ENCODE peak calls at places on chromosomes 11 and 22, in eight cellular contexts. O, U, P, A, D, X, B and K are unnamed samples.

GRCh38 chr22:37089451-37089850 is 20.1 kb downstream of the TMPRSS6 start:
- DNase-seq in O (peak), U (no peak), P (no peak), A (no peak), D (no peak), X (no peak), B (peak), K (no peak)

GRCh38 chr11:15918212-15918611 is 438.1 kb downstream of the SOX6 start:
- DNase-seq in O (no peak), U (no peak), P (no peak), A (no peak), D (no peak), X (no peak), B (no peak), K (no peak)

GRCh38 chr11:75946531-75947530 is 131.8 kb downstream of the UVRAG start:
- DNase-seq in O (no peak), U (no peak), P (peak), A (peak), D (no peak), X (no peak), B (peak), K (no peak)

GRCh38 chr11:70785372-70785771 is 387.0 kb downstream of the CTTN start:
- DNase-seq in O (no peak), U (no peak), P (no peak), A (no peak), D (no peak), X (no peak), B (no peak), K (no peak)

GRCh38 chr11:109350091-109350490 is 71.9 kb upstream of the C11orf87 start:
- DNase-seq in O (no peak), U (no peak), P (no peak), A (no peak), D (no peak), X (no peak), B (no peak), K (no peak)

GRCh38 chr11:45409587-45409986 is 123.4 kb upstream of the SYT13 start:
- DNase-seq in O (no peak), U (no peak), P (no peak), A (no peak), D (no peak), X (no peak), B (no peak), K (no peak)

GRCh38 chr11:67280791-67281551 is 8.1 kb upstream of the ANKRD13D start:
- DNase-seq in O (no peak), U (no peak), P (no peak), A (no peak), D (no peak), X (no peak), B (no peak), K (no peak)

GRCh38 chr22:44311855-44312170 is 938 bp downstream of the SHISAL1 start:
- DNase-seq in O (no peak), U (no peak), P (no peak), A (peak), D (no peak), X (no peak), B (peak), K (no peak)

GRCh38 chr11:45993438-45994064 is 71.1 kb downstream of the LARGE2 start:
- DNase-seq in O (no peak), U (no peak), P (no peak), A (peak), D (no peak), X (no peak), B (peak), K (no peak)

GRCh38 chr22:18983120-18983651 is 47.1 kb upstream of the PRODH start:
- DNase-seq in O (no peak), U (no peak), P (no peak), A (no peak), D (no peak), X (no peak), B (no peak), K (peak)

GRCh38 chr11:393219-394033 is 583 bp upstream of the PKP3 start:
- DNase-seq in O (peak), U (no peak), P (no peak), A (peak), D (no peak), X (peak), B (peak), K (no peak)

GRCh38 chr22:19687561-19688300 is 26.6 kb upstream of the SEPTIN5 start:
- DNase-seq in O (no peak), U (no peak), P (no peak), A (no peak), D (no peak), X (no peak), B (no peak), K (no peak)

GRCh38 chr11:43504316-43504950 is 145.7 kb downstream of the TTC17 start:
- DNase-seq in O (peak), U (peak), P (peak), A (peak), D (no peak), X (no peak), B (peak), K (no peak)

GRCh38 chr11:87437844-87438223 is 400.1 kb downstream of the TMEM135 start:
- DNase-seq in O (no peak), U (no peak), P (no peak), A (no peak), D (no peak), X (peak), B (peak), K (no peak)

GRCh38 chr11:95653099-95653498 is 136.5 kb downstream of the FAM76B start:
- DNase-seq in O (no peak), U (no peak), P (no peak), A (no peak), D (no peak), X (no peak), B (no peak), K (no peak)

GRCh38 chr11:282630-283360 is 4.6 kb downstream of the NLRP6 start:
- DNase-seq in O (no peak), U (no peak), P (no peak), A (no peak), D (no peak), X (no peak), B (no peak), K (no peak)

GRCh38 chr11:87399341-87399740 is 361.6 kb downstream of the TMEM135 start:
- DNase-seq in O (no peak), U (no peak), P (no peak), A (no peak), D (no peak), X (no peak), B (no peak), K (no peak)

GRCh38 chr11:111098091-111098490 is 147.4 kb upstream of the POU2AF2 start:
- DNase-seq in O (no peak), U (no peak), P (no peak), A (no peak), D (no peak), X (no peak), B (no peak), K (no peak)

GRCh38 chr11:122754553-122755322 is 83.6 kb upstream of the CRTAM start:
- DNase-seq in O (no peak), U (no peak), P (peak), A (no peak), D (no peak), X (no peak), B (peak), K (no peak)

GRCh38 chr11:12963789-12964536 is 45.2 kb upstream of the RASSF10 start:
- DNase-seq in O (peak), U (peak), P (peak), A (peak), D (no peak), X (no peak), B (peak), K (peak)

GRCh38 chr11:79050784-79051183 is 390.0 kb downstream of the TENM4 start:
- DNase-seq in O (no peak), U (no peak), P (no peak), A (peak), D (no peak), X (no peak), B (peak), K (no peak)

GRCh38 chr11:94423467-94423866 is 22.2 kb upstream of the GPR83 start:
- DNase-seq in O (no peak), U (no peak), P (no peak), A (no peak), D (no peak), X (no peak), B (no peak), K (no peak)

GRCh38 chr11:94418123-94418770 is 17.0 kb upstream of the GPR83 start:
- DNase-seq in O (no peak), U (no peak), P (no peak), A (no peak), D (no peak), X (no peak), B (no peak), K (no peak)

DNA sequence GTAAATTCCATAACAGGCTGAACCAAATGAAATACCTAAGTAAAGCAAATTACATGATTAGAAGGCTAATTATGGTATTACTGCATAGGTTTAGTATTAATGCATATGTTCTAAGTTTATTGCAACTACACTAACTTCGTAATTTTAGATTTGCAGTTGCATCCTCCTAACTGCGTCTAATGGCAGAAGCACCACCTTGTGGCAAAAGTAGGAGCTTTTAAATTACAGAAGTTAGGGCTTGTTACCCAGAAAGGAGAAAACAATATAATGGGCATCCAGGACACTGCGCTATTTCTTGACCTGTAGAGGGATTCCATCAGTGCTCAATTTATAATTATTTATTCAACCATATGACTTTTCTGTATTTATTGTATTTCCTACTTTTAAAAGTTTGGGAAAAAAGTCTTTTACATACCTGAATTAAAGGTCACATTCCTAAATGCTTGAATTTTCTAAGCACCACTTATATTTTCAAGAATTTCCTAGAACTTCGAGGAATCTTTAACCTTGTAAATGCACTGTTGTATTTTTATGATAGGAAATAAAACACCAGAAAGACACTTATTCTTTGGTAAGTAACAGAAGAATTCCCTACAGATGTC is 16.3 kb upstream of the GPR83 start:
- DNase-seq in O (peak), U (no peak), P (no peak), A (peak), D (no peak), X (peak), B (peak), K (no peak)
- TF ChIP-seq CTCF in O (peak), U (peak), P (peak), A (peak), D (peak), X (peak), B (peak), K (peak)

DNA sequence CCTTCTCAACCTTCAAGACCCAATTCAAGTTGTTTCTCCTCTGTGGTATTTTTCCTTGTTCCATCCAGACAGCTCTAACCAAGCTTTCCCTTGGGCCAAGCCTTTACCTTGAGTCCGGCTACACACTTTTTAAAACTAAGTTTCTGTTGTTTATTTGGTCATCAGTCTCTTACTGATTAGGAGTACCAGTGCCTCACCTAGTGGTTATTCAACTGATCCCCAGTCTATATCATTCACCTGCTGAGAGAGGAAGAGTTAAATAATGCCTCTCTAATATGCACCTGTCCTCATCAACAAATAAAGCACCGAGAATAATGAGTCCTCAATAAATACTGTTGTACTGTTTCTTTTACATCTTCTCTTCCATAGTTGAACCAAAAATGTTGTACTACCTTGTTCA is 160.8 kb downstream of the MSANTD4 start:
- DNase-seq in O (no peak), U (no peak), P (no peak), A (no peak), D (no peak), X (no peak), B (peak), K (no peak)
- TF ChIP-seq CTCF in O (peak), U (peak), P (peak), A (peak), D (peak), X (no peak), B (peak), K (no peak)

GRCh38 chr22:22753526-22754267 is 109.3 kb downstream of the GGTLC2 start:
- DNase-seq in O (peak), U (peak), P (peak), A (peak), D (no peak), X (no peak), B (peak), K (no peak)
- TF ChIP-seq CTCF in O (peak), U (peak), P (peak), A (peak), D (peak), X (peak), B (peak), K (peak)

DNA sequence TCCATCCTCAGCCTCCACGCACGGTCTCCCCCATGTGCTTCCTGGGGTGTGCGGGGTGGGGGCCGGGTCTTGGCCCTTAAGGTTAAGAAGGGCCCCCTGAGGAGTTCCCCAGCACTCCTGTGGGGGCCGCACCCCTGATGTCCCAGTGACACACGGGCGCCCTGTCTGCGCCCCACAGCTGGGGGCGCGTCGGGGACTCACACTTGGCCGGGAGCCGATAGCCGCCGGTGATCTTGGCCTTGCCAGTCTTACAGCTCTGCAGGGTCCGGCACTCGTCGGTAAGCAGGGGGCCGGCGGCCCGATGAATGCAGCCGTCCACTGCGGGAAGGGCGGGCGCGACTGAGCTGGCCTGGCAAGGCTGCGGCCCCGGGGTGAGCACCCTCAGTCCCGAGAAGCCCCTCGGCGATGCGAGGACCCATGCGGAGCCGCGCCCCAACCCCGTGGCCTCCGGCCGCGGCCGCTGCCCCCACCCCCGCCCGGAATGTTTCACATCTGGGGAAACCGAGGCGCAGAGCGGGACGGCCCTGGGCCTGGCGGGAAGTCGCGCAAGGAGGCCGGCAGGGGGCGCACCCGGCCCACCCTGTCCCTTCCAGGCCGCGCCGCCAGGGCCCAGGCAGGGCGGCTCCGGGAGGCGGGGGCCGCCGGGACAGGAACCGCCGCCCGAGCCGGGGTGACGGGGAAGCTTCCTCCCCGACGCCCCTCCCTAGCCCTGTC is 13.9 kb downstream of the OTUB1 start:
- DNase-seq in O (no peak), U (peak), P (peak), A (peak), D (no peak), X (peak), B (peak), K (peak)
- TF ChIP-seq CTCF in O (peak), U (peak), P (peak), A (peak), D (peak), X (peak), B (peak), K (peak)

DNA sequence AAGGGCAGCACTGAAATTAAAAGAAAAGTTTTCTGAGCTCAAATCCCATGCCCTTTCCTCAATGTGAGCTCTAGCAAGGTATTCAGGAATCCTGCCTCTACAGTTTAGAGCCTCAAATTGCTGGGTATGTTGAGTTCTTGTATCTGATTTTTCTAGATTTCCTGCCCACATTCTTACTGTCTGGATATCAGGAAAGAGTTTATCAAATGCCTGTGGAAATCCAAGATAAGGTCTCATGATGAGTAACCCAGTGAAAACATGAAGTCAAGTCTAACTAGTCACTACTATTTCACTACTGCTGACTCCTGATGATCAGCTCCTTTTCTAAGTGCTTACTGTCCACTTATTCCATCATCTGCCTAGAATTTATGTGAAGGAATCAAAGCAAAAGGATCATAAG is 29.8 kb downstream of the LIMK2 start:
- DNase-seq in O (no peak), U (no peak), P (no peak), A (peak), D (no peak), X (no peak), B (peak), K (no peak)
- TF ChIP-seq CTCF in O (no peak), U (no peak), P (no peak), A (peak), D (no peak), X (peak), B (peak), K (no peak)